ENCODE peak calls at places on chromosomes 12 and 14, in six cellular contexts. Q is HCT116, V is A549, Z is tibial nerve, O is right lobe of liver, F is H1. B is an unnamed sample.

GRCh38 chr12:54129028-54129903 is 59.5 kb downstream of the SMUG1 start:
- DNase-seq in Z (no peak), V (no peak), F (no peak), O (no peak), Q (no peak), B (no peak)

GRCh38 chr14:37472906-37473305 is 122.1 kb downstream of the FOXA1 start:
- DNase-seq in Q (no peak), Z (no peak), F (no peak), V (no peak), O (no peak), B (no peak)

GRCh38 chr14:88841741-88842140 is 17.3 kb downstream of the TTC8 start:
- DNase-seq in O (no peak), F (no peak), Q (no peak), Z (no peak), V (no peak), B (no peak)

GRCh38 chr12:98893601-98894411 is 248.7 kb downstream of the APAF1 start:
- DNase-seq in F (no peak), V (no peak), Z (no peak), Q (no peak), O (no peak), B (no peak)

GRCh38 chr12:51011960-51012359 is 14.2 kb downstream of the SLC11A2 start:
- DNase-seq in O (no peak), F (no peak), V (no peak), Q (no peak), Z (no peak), B (no peak)

GRCh38 chr12:76199808-76200207 is 115.3 kb upstream of the NAP1L1 start:
- DNase-seq in Z (no peak), O (no peak), F (no peak), Q (no peak), V (no peak), B (no peak)

GRCh38 chr12:111369496-111370220 is 763 bp upstream of the PHETA1 start:
- DNase-seq in Z (no peak), F (no peak), V (no peak), Q (no peak), O (no peak), B (no peak)

GRCh38 chr12:68910128-68910527 is 22.8 kb downstream of the CPM start:
- DNase-seq in Z (no peak), V (no peak), F (no peak), O (no peak), Q (no peak), B (no peak)

GRCh38 chr12:109448272-109448671 is 28.8 kb downstream of the KCTD10 start:
- DNase-seq in Z (no peak), F (no peak), V (no peak), Q (no peak), O (no peak), B (no peak)

GRCh38 chr12:27866382-27867101 is 86.5 kb upstream of the MANSC4 start:
- DNase-seq in O (no peak), V (no peak), Q (no peak), Z (no peak), F (no peak), B (no peak)

GRCh38 chr12:47741340-47741703 is 16.0 kb upstream of the ENDOU start:
- DNase-seq in Q (peak), F (no peak), V (no peak), Z (peak), O (peak), B (peak)

GRCh38 chr12:50232771-50233209 is 50.5 kb downstream of the LIMA1 start:
- DNase-seq in Q (no peak), V (no peak), O (no peak), F (no peak), Z (no peak), B (no peak)

GRCh38 chr14:87944987-87945604 is 47.9 kb downstream of the GALC start:
- DNase-seq in O (no peak), Z (no peak), V (no peak), F (no peak), Q (peak), B (no peak)

GRCh38 chr12:52234226-52234810 is 1.3 kb downstream of the KRT7 start:
- DNase-seq in O (no peak), V (no peak), Q (no peak), F (no peak), Z (no peak), B (peak)

GRCh38 chr12:52232233-52232915 is 669 bp upstream of the KRT7 start:
- DNase-seq in F (no peak), O (no peak), V (no peak), Q (no peak), Z (no peak), B (peak)

GRCh38 chr12:52231305-52232232 is 1.5 kb upstream of the KRT7 start:
- DNase-seq in F (no peak), Q (no peak), O (no peak), Z (no peak), V (no peak), B (no peak)

GRCh38 chr12:52233462-52234141 is 559 bp downstream of the KRT7 start:
- DNase-seq in V (no peak), Q (no peak), O (no peak), Z (no peak), F (no peak), B (peak)

GRCh38 chr12:52232916-52233461 is at the start of gene KRT7:
- DNase-seq in F (no peak), Z (no peak), V (peak), O (no peak), Q (no peak), B (no peak)
- H3K4me3 ChIP-seq in F (peak), Z (peak), V (peak), O (no peak), Q (peak), B (no peak)

GRCh38 chr14:92653162-92653651 is 95.2 kb downstream of the LGMN start:
- DNase-seq in F (no peak), Z (no peak), Q (no peak), O (no peak), V (no peak), B (no peak)

GRCh38 chr14:92652413-92653151 is 95.8 kb downstream of the LGMN start:
- DNase-seq in Z (no peak), F (no peak), V (no peak), O (no peak), Q (no peak), B (no peak)

GRCh38 chr14:92651106-92651792 is 97.2 kb downstream of the LGMN start:
- DNase-seq in Q (no peak), O (peak), V (no peak), F (no peak), Z (no peak), B (peak)

GRCh38 chr14:92650581-92651105 is 97.8 kb downstream of the LGMN start:
- DNase-seq in Q (no peak), F (no peak), O (no peak), Z (no peak), V (no peak), B (no peak)

GRCh38 chr14:92651793-92652382 is 96.5 kb downstream of the LGMN start:
- DNase-seq in V (no peak), F (no peak), O (peak), Q (no peak), Z (peak), B (peak)
- TF ChIP-seq POLR2A in V (no peak), F (no peak), O (peak), Q (no peak), Z (peak), B (no peak)

GRCh38 chr14:66403183-66403582 is 83.0 kb upstream of the CCDC196 start:
- DNase-seq in V (peak), Q (no peak), Z (no peak), O (no peak), F (no peak), B (no peak)

GRCh38 chr14:66398437-66398836 is 87.7 kb upstream of the CCDC196 start:
- DNase-seq in V (no peak), O (no peak), F (no peak), Z (no peak), Q (no peak), B (no peak)

GRCh38 chr14:66404051-66404450 is 82.1 kb upstream of the CCDC196 start:
- DNase-seq in O (no peak), F (no peak), Q (no peak), V (no peak), Z (no peak), B (no peak)

GRCh38 chr14:66405158-66405557 is 81.0 kb upstream of the CCDC196 start:
- DNase-seq in Z (no peak), O (no peak), F (no peak), Q (no peak), V (no peak), B (no peak)

DNA sequence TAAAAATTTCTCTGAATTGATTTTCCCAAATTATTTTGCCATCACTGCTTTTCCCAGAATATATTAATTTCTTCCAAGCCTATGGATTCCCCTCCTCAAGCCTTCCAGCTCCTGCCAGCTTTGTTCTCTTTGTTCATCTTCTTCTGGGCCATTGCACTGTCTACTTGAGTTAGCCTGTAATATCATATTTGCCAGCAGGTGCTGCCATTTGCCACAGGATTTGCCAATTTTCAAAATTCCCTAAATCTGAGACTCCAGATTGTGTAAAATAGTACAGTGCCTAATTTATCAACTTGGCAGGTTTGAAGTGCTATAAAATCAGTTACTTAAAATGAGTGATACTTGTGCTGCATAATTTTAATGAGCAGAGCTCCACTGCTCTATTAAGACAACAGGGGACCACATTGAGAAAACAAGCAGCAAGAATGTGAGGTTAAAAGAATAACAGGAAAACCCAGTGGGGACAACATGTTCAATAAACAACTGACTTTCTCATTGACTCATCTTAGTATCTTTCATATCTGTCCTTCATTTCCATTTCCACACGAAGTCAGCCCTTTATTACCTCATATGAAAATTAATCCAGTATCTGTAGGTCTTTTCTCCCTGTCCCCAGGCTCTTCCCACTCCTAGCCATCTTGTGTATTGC is 84.6 kb upstream of the CCDC196 start:
- DNase-seq in Z (no peak), F (no peak), Q (no peak), V (no peak), O (no peak), B (no peak)
- TF ChIP-seq CTCF in Z (peak), F (peak), Q (peak), V (peak), O (peak), B (no peak)

GRCh38 chr12:65881348-65881961 is 57.2 kb downstream of the HMGA2 start:
- DNase-seq in Q (no peak), Z (peak), V (no peak), O (no peak), F (no peak), B (peak)
- H3K4me3 ChIP-seq in Q (no peak), Z (peak), V (no peak), O (peak), F (no peak), B (peak)

GRCh38 chr12:12891646-12892355 is 439 bp downstream of the GPRC5A start:
- DNase-seq in O (no peak), V (no peak), Z (no peak), F (no peak), Q (no peak), B (no peak)

GRCh38 chr12:12892670-12893290 is 1.4 kb downstream of the GPRC5A start:
- DNase-seq in O (no peak), Z (no peak), F (no peak), Q (no peak), V (no peak), B (no peak)

GRCh38 chr12:12889701-12890100 is 1.7 kb upstream of the GPRC5A start:
- DNase-seq in Z (no peak), F (no peak), V (no peak), Q (no peak), O (no peak), B (no peak)

GRCh38 chr12:12890492-12890814 is 909 bp upstream of the GPRC5A start:
- DNase-seq in O (no peak), V (peak), Q (no peak), Z (no peak), F (no peak), B (no peak)

DNA sequence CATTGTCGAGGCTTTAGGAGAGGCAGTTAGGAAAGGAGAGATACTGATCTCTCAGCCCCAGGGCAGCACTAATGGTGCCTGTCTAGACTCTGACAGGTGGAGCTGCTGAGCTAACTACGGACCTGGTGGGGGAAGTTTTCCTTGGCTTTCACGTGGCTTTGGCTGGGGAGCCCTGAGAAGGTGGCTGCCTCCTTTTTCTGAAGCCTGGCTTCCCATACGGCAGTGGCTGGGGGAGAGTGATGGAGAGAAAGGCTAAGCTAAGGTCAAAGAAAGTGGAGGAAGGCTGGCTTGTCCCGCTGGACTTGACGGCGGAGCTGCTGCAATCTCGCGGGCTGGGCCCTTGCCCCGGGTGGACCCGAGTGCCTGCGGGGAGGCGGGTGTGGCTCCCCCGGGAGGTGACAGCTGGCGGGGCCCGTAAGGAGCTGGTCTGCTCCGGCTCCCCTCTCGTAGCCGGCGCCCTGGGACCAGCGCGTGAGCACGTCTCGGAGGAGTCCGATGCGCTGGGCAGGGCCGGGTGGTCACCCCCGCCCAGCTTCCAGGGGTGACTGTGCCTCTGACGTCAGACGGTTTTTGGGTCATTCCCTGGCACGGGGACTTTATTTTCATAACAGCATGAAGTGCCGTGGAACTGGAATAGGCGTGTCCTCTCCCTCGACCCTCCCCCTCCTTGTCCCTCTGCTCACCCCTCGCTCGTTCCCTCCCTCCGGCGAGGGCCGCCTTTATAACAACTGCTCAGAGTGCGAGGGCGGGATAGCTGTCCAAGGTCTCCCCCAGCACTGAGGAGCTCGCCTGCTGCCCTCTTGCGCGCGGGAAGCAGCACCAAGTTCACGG is at the start of gene GPRC5A:
- DNase-seq in V (peak), F (no peak), Z (peak), O (peak), Q (peak), B (peak)
- TF ChIP-seq POLR2A in V (peak), F (no peak), Z (peak), O (no peak), Q (peak), B (no peak)

GRCh38 chr12:117695956-117696355 is 272.8 kb downstream of the KSR2 start:
- DNase-seq in Q (no peak), Z (no peak), F (no peak), O (no peak), V (no peak), B (peak)
- TF ChIP-seq CTCF in Q (no peak), Z (no peak), F (no peak), O (no peak), V (no peak), B (no peak)

GRCh38 chr12:94987806-94988205 is 15.7 kb downstream of the NDUFA12 start:
- DNase-seq in F (no peak), Q (no peak), V (no peak), Z (no peak), O (no peak), B (no peak)
- H3K4me3 ChIP-seq in F (no peak), Q (no peak), V (no peak), Z (no peak), O (no peak), B (no peak)

GRCh38 chr12:45728625-45729232 is 777 bp upstream of the ARID2 start:
- DNase-seq in Z (peak), O (peak), V (peak), Q (peak), F (peak), B (peak)

GRCh38 chr12:45727994-45728624 is 1.4 kb upstream of the ARID2 start:
- DNase-seq in O (no peak), Q (no peak), Z (no peak), V (no peak), F (no peak), B (no peak)

GRCh38 chr12:45725631-45726593 is 3.6 kb upstream of the ARID2 start:
- DNase-seq in Q (no peak), V (peak), F (no peak), Z (no peak), O (peak), B (no peak)

GRCh38 chr12:45726594-45727300 is 2.8 kb upstream of the ARID2 start:
- DNase-seq in V (peak), F (no peak), Z (peak), Q (no peak), O (peak), B (peak)

GRCh38 chr12:45727301-45727993 is 2.1 kb upstream of the ARID2 start:
- DNase-seq in Q (peak), V (peak), F (peak), Z (peak), O (peak), B (peak)
- TF ChIP-seq POLR2A in Q (peak), V (peak), F (peak), Z (peak), O (peak), B (no peak)

GRCh38 chr12:114285554-114285953 is 120.4 kb downstream of the TBX5 start:
- DNase-seq in Z (no peak), Q (no peak), O (no peak), V (no peak), F (no peak), B (no peak)
- TF ChIP-seq CTCF in Z (no peak), Q (no peak), O (no peak), V (no peak), F (no peak), B (no peak)

B was measured in lower leg skin.